ENCODE peak calls at places on chromosomes 6 and 20, in ten cellular contexts. A is HFFc6, L is HTR-8/SVneo, D is fibroblast of lung, E is lower lobe of right lung, I is transverse colon, T is left ventricle myocardium inferior, P is HS-27A, G is brain microvascular endothelial cell, V is spleen. J is an unnamed sample.
A peak's percentile ranks its signal among the peaks of the same experiment; 100 is the strongest.

GRCh38 chr20:53752971-53753879 is 159.6 kb upstream of the ZNF217 start:
- DNase-seq in I (no peak), L (no peak), T (no peak), D (no peak), A (no peak), V (no peak), E (no peak), G (no peak), P (no peak), J (peak; percentile 87)

GRCh38 chr6:91449539-91449938 is 862.7 kb upstream of the MAP3K7 start:
- DNase-seq in G (no peak), D (peak; percentile 48), P (no peak), T (no peak), V (no peak), A (no peak), I (no peak), L (no peak), E (no peak), J (no peak)

GRCh38 chr6:85775883-85776282 is 133.2 kb upstream of the SYNCRIP start:
- DNase-seq in E (no peak), G (no peak), A (no peak), I (no peak), D (no peak), V (no peak), L (no peak), T (no peak), P (no peak), J (no peak)

GRCh38 chr6:98927534-98927933 is 20.2 kb downstream of the FBXL4 start:
- DNase-seq in A (no peak), L (no peak), T (no peak), I (no peak), P (no peak), V (no peak), G (no peak), D (no peak), E (no peak), J (no peak)

GRCh38 chr6:52759085-52759484 is 4.2 kb downstream of the GSTA2 start:
- DNase-seq in L (no peak), D (no peak), T (no peak), I (no peak), G (no peak), A (no peak), P (no peak), V (no peak), E (no peak), J (no peak)

GRCh38 chr6:129539032-129539431 is 170.9 kb downstream of the ARHGAP18 start:
- DNase-seq in A (no peak), D (no peak), I (no peak), E (no peak), G (no peak), V (no peak), L (no peak), T (no peak), P (no peak), J (no peak)

GRCh38 chr20:53738945-53739798 is 145.5 kb upstream of the ZNF217 start:
- DNase-seq in A (no peak), G (no peak), V (no peak), D (no peak), L (no peak), P (no peak), E (no peak), T (no peak), I (no peak), J (no peak)

GRCh38 chr6:109770779-109771178 is 79.7 kb downstream of the FIG4 start:
- DNase-seq in L (no peak), G (no peak), I (no peak), V (no peak), T (no peak), P (no peak), A (no peak), E (no peak), D (no peak), J (no peak)

GRCh38 chr6:130969807-130970491 is 93.1 kb downstream of the EPB41L2 start:
- DNase-seq in T (peak; percentile 36), L (no peak), P (no peak), I (no peak), D (peak; percentile 85), G (peak; percentile 31), E (no peak), A (peak; percentile 20), V (no peak), J (no peak)

GRCh38 chr6:92122746-92123145 is 1296.6 kb downstream of the EPHA7 start:
- DNase-seq in L (no peak), I (no peak), T (no peak), A (no peak), E (no peak), G (no peak), D (peak; percentile 29), V (no peak), P (no peak), J (no peak)

GRCh38 chr6:107237992-107238660 is 122.8 kb upstream of the BEND3 start:
- DNase-seq in D (no peak), V (no peak), A (no peak), P (no peak), T (no peak), L (peak; percentile 20), G (peak; percentile 45), I (no peak), E (no peak), J (peak; percentile 11)

GRCh38 chr6:2344319-2344905 is 99.0 kb upstream of the GMDS start:
- DNase-seq in V (no peak), L (no peak), A (no peak), T (no peak), G (no peak), I (no peak), D (no peak), E (no peak), P (no peak), J (no peak)

GRCh38 chr20:58772786-58773185 is 77.9 kb downstream of the GNAS-AS1 start:
- DNase-seq in I (no peak), P (no peak), A (no peak), G (no peak), L (no peak), V (peak; percentile 27), E (no peak), T (no peak), D (no peak), J (no peak)

GRCh38 chr6:40288919-40289318 is 298.2 kb downstream of the LRFN2 start:
- DNase-seq in D (no peak), A (no peak), V (no peak), I (no peak), L (no peak), G (no peak), E (no peak), T (no peak), P (no peak), J (no peak)

GRCh38 chr6:125363360-125364121 is 61.8 kb upstream of the HDDC2 start:
- DNase-seq in L (peak; percentile 20), G (peak; percentile 87), E (peak; percentile 43), P (no peak), V (peak; percentile 72), D (peak; percentile 45), T (peak; percentile 79), I (peak; percentile 22), A (no peak), J (peak; percentile 6)

GRCh38 chr6:35343092-35343834 is 905 bp downstream of the PPARD start:
- DNase-seq in V (peak; percentile 86), I (peak; percentile 47), A (no peak), T (peak; percentile 36), G (no peak), L (no peak), D (peak; percentile 38), E (peak; percentile 73), P (no peak), J (no peak)

GRCh38 chr20:58192567-58192966 is 35.9 kb downstream of the ANKRD60 start:
- DNase-seq in T (no peak), L (peak; percentile 66), V (no peak), G (no peak), P (no peak), A (no peak), I (no peak), E (no peak), D (no peak), J (no peak)

GRCh38 chr6:32111424-32112066 is 2.4 kb upstream of the TNXB start:
- DNase-seq in D (no peak), V (no peak), A (no peak), P (no peak), T (peak; percentile 75), L (no peak), E (no peak), I (no peak), G (no peak), J (no peak)

GRCh38 chr6:109738667-109739066 is 47.6 kb downstream of the FIG4 start:
- DNase-seq in L (no peak), G (no peak), I (no peak), E (no peak), T (no peak), A (no peak), P (no peak), D (no peak), V (no peak), J (no peak)

GRCh38 chr6:125918681-125919566 is 37.6 kb upstream of the HINT3 start:
- DNase-seq in P (no peak), L (peak; percentile 45), V (no peak), G (peak; percentile 85), A (peak; percentile 54), T (no peak), I (peak; percentile 58), E (no peak), D (peak; percentile 82), J (peak; percentile 69)

GRCh38 chr6:130575971-130576370 is 210.2 kb downstream of the TMEM200A start:
- DNase-seq in L (no peak), T (no peak), I (peak; percentile 23), V (peak; percentile 67), G (no peak), A (no peak), D (no peak), E (no peak), P (no peak), J (no peak)

GRCh38 chr6:37381579-37381978 is 27.8 kb downstream of the RNF8 start:
- DNase-seq in D (peak; percentile 60), E (no peak), L (peak; percentile 47), V (no peak), T (no peak), G (peak; percentile 31), A (peak; percentile 58), I (peak; percentile 16), P (peak; percentile 12), J (peak; percentile 71)

GRCh38 chr6:170048615-170049256 is 242.1 kb downstream of the DLL1 start:
- DNase-seq in L (no peak), A (no peak), P (no peak), V (peak; percentile 85), E (peak; percentile 82), D (peak; percentile 79), T (no peak), I (peak; percentile 63), G (no peak), J (no peak)

GRCh38 chr6:125834347-125834746 is 43.6 kb downstream of the NCOA7 start:
- DNase-seq in T (no peak), L (no peak), G (no peak), D (no peak), I (no peak), A (no peak), V (no peak), P (no peak), E (no peak), J (no peak)

GRCh38 chr6:111759836-111760785 is 113.1 kb downstream of the FYN start:
- DNase-seq in G (peak; percentile 88), E (no peak), A (no peak), I (no peak), V (no peak), D (peak; percentile 98), P (peak; percentile 78), T (no peak), L (no peak), J (no peak)

GRCh38 chr6:136007355-136007754 is 155.9 kb downstream of the PDE7B start:
- DNase-seq in I (no peak), G (no peak), D (no peak), A (no peak), E (no peak), V (no peak), P (no peak), L (no peak), T (no peak), J (no peak)

J was measured in A172.